ENCODE peak calls at places on chromosomes 11 and 22, in five cellular contexts. One of them, this sample, is unnamed.

GRCh38 chr11:34904421-34904950 is 11.7 kb downstream of the APIP start:
- DNase-seq in astrocyte of the spinal cord: no peak
- DNase-seq in H9: no peak
- DNase-seq in COR-L47: no peak
- DNase-seq in mesenteric fat pad: no peak
- DNase-seq in this sample: no peak

GRCh38 chr11:44564653-44565007 is 833 bp upstream of the CD82 start:
- DNase-seq in mesenteric fat pad: peak; percentile 94
- DNase-seq in astrocyte of the spinal cord: peak; percentile 86
- DNase-seq in COR-L47: peak; percentile 50
- DNase-seq in H9: peak; percentile 45
- DNase-seq in this sample: no peak

GRCh38 chr11:63997104-63997700 is 11.0 kb downstream of the OTUB1 start:
- DNase-seq in H9: no peak
- DNase-seq in mesenteric fat pad: no peak
- DNase-seq in astrocyte of the spinal cord: no peak
- DNase-seq in COR-L47: no peak
- DNase-seq in this sample: no peak

GRCh38 chr11:34960277-34960676 is 43.9 kb downstream of the PDHX start:
- DNase-seq in astrocyte of the spinal cord: no peak
- DNase-seq in mesenteric fat pad: no peak
- DNase-seq in COR-L47: peak; percentile 84
- DNase-seq in H9: no peak
- DNase-seq in this sample: no peak

GRCh38 chr11:820655-821512 is 2.2 kb downstream of the PNPLA2 start:
- DNase-seq in H9: no peak
- DNase-seq in astrocyte of the spinal cord: no peak
- DNase-seq in mesenteric fat pad: no peak
- DNase-seq in COR-L47: no peak
- DNase-seq in this sample: no peak

GRCh38 chr11:114232400-114233070 is 63.7 kb upstream of the NNMT start:
- DNase-seq in COR-L47: no peak
- DNase-seq in mesenteric fat pad: no peak
- DNase-seq in H9: no peak
- DNase-seq in astrocyte of the spinal cord: no peak
- DNase-seq in this sample: no peak

GRCh38 chr11:94946812-94947211 is 26.5 kb downstream of the CWC15 start:
- DNase-seq in mesenteric fat pad: no peak
- DNase-seq in astrocyte of the spinal cord: no peak
- DNase-seq in COR-L47: no peak
- DNase-seq in H9: no peak
- DNase-seq in this sample: no peak

GRCh38 chr11:72226701-72227100 is 2.1 kb downstream of the INPPL1 start:
- DNase-seq in astrocyte of the spinal cord: no peak
- DNase-seq in COR-L47: peak; percentile 61
- DNase-seq in H9: peak; percentile 13
- DNase-seq in mesenteric fat pad: peak; percentile 49
- DNase-seq in this sample: no peak

GRCh38 chr11:78228467-78228866 is 39.7 kb downstream of the USP35 start:
- DNase-seq in astrocyte of the spinal cord: peak; percentile 58
- DNase-seq in H9: peak; percentile 45
- DNase-seq in COR-L47: peak; percentile 52
- DNase-seq in mesenteric fat pad: no peak
- DNase-seq in this sample: no peak

GRCh38 chr11:79227308-79227707 is 213.5 kb downstream of the TENM4 start:
- DNase-seq in COR-L47: no peak
- DNase-seq in H9: no peak
- DNase-seq in mesenteric fat pad: no peak
- DNase-seq in astrocyte of the spinal cord: no peak
- DNase-seq in this sample: no peak

GRCh38 chr22:44543781-44544181 is 45.7 kb upstream of the RTL6 start:
- DNase-seq in H9: no peak
- DNase-seq in mesenteric fat pad: peak; percentile 62
- DNase-seq in COR-L47: no peak
- DNase-seq in astrocyte of the spinal cord: no peak
- DNase-seq in this sample: no peak

GRCh38 chr22:33476716-33477115 is 418.5 kb upstream of the SYN3 start:
- DNase-seq in astrocyte of the spinal cord: no peak
- DNase-seq in mesenteric fat pad: no peak
- DNase-seq in COR-L47: no peak
- DNase-seq in H9: no peak
- DNase-seq in this sample: no peak

GRCh38 chr11:64384981-64385952 is 26.3 kb downstream of the RPS6KA4 start:
- DNase-seq in mesenteric fat pad: no peak
- DNase-seq in H9: no peak
- DNase-seq in COR-L47: peak; percentile 46
- DNase-seq in astrocyte of the spinal cord: no peak
- DNase-seq in this sample: no peak

GRCh38 chr22:38074181-38075104 is 9.5 kb downstream of the SLC16A8 start:
- DNase-seq in mesenteric fat pad: no peak
- DNase-seq in H9: peak; percentile 89
- DNase-seq in astrocyte of the spinal cord: peak; percentile 36
- DNase-seq in COR-L47: no peak
- DNase-seq in this sample: no peak

GRCh38 chr11:86034710-86035109 is 34.2 kb downstream of the PICALM start:
- DNase-seq in mesenteric fat pad: no peak
- DNase-seq in H9: no peak
- DNase-seq in COR-L47: peak; percentile 9
- DNase-seq in astrocyte of the spinal cord: no peak
- DNase-seq in this sample: no peak

GRCh38 chr11:77592727-77593126 is 3.0 kb downstream of the AQP11 start:
- DNase-seq in astrocyte of the spinal cord: no peak
- DNase-seq in COR-L47: peak; percentile 82
- DNase-seq in H9: no peak
- DNase-seq in mesenteric fat pad: no peak
- DNase-seq in this sample: no peak

GRCh38 chr22:47335958-47336357 is 573.5 kb downstream of the TBC1D22A start:
- DNase-seq in mesenteric fat pad: no peak
- DNase-seq in astrocyte of the spinal cord: no peak
- DNase-seq in H9: no peak
- DNase-seq in COR-L47: no peak
- DNase-seq in this sample: no peak

GRCh38 chr22:20636945-20637344 is 129.5 kb downstream of the MED15 start:
- DNase-seq in COR-L47: no peak
- DNase-seq in astrocyte of the spinal cord: no peak
- DNase-seq in mesenteric fat pad: peak; percentile 51
- DNase-seq in H9: no peak
- DNase-seq in this sample: no peak

GRCh38 chr22:20973634-20974286 is 6.7 kb downstream of the AIFM3 start:
- DNase-seq in H9: no peak
- DNase-seq in mesenteric fat pad: no peak
- DNase-seq in astrocyte of the spinal cord: no peak
- DNase-seq in COR-L47: no peak
- DNase-seq in this sample: no peak

GRCh38 chr11:73998846-73999575 is 9.9 kb downstream of the UCP3 start:
- DNase-seq in mesenteric fat pad: peak; percentile 75
- DNase-seq in H9: no peak
- DNase-seq in astrocyte of the spinal cord: no peak
- DNase-seq in COR-L47: no peak
- DNase-seq in this sample: no peak

GRCh38 chr11:34513674-34513995 is at the start of gene ELF5:
- DNase-seq in COR-L47: no peak
- DNase-seq in H9: no peak
- DNase-seq in mesenteric fat pad: no peak
- DNase-seq in astrocyte of the spinal cord: no peak
- DNase-seq in this sample: no peak

GRCh38 chr11:107666911-107667568 is 44.8 kb downstream of the SLN start:
- DNase-seq in astrocyte of the spinal cord: no peak
- DNase-seq in COR-L47: no peak
- DNase-seq in mesenteric fat pad: no peak
- DNase-seq in H9: no peak
- DNase-seq in this sample: no peak

GRCh38 chr11:109552376-109552775 is 130.4 kb downstream of the C11orf87 start:
- DNase-seq in H9: no peak
- DNase-seq in astrocyte of the spinal cord: no peak
- DNase-seq in COR-L47: no peak
- DNase-seq in mesenteric fat pad: no peak
- DNase-seq in this sample: no peak

GRCh38 chr11:12215192-12215591 is 104.8 kb downstream of the MICAL2 start:
- DNase-seq in H9: no peak
- DNase-seq in astrocyte of the spinal cord: no peak
- DNase-seq in COR-L47: peak; percentile 82
- DNase-seq in mesenteric fat pad: no peak
- DNase-seq in this sample: no peak

GRCh38 chr22:39212721-39213376 is 31.9 kb downstream of the PDGFB start:
- DNase-seq in COR-L47: no peak
- DNase-seq in astrocyte of the spinal cord: no peak
- DNase-seq in mesenteric fat pad: no peak
- DNase-seq in H9: peak; percentile 73
- DNase-seq in this sample: no peak

GRCh38 chr11:104556606-104557301 is 341.5 kb downstream of the CASP12 start:
- DNase-seq in mesenteric fat pad: no peak
- DNase-seq in astrocyte of the spinal cord: no peak
- DNase-seq in COR-L47: no peak
- DNase-seq in H9: no peak
- DNase-seq in this sample: no peak

GRCh38 chr11:128026596-128026995 is 560.8 kb downstream of the ETS1 start:
- DNase-seq in mesenteric fat pad: no peak
- DNase-seq in COR-L47: no peak
- DNase-seq in astrocyte of the spinal cord: peak; percentile 89
- DNase-seq in H9: no peak
- DNase-seq in this sample: no peak

GRCh38 chr22:39252461-39253391 is 7.9 kb upstream of the PDGFB start:
- DNase-seq in COR-L47: no peak
- DNase-seq in mesenteric fat pad: no peak
- DNase-seq in astrocyte of the spinal cord: no peak
- DNase-seq in H9: no peak
- DNase-seq in this sample: no peak